ENCODE peak calls at places on chromosome 6, in five cellular contexts. F is GM23338, E is PC-3, J is neural progenitor cell, V is GM23248. C is an unnamed sample.

GRCh38 chr6:164098857-164099534 is 684.5 kb downstream of the QKI start:
- DNase-seq in F (no peak), E (no peak), J (no peak), V (no peak), C (no peak)

GRCh38 chr6:166007349-166008263 is 160.0 kb downstream of the TBXT start:
- DNase-seq in F (no peak), E (no peak), J (peak; percentile 58), V (peak; percentile 78), C (no peak)

GRCh38 chr6:40957616-40958492 is 81.2 kb downstream of the UNC5CL start:
- DNase-seq in F (no peak), E (peak; percentile 88), J (no peak), V (peak; percentile 92), C (no peak)

GRCh38 chr6:133595076-133595868 is 293.6 kb upstream of the TCF21 start:
- DNase-seq in F (no peak), E (peak; percentile 72), J (no peak), V (peak; percentile 28), C (no peak)

GRCh38 chr6:136408205-136408604 is 118.6 kb upstream of the BCLAF1 start:
- DNase-seq in F (no peak), E (peak; percentile 39), J (no peak), V (peak; percentile 75), C (no peak)

GRCh38 chr6:108484016-108484415 is 76.7 kb upstream of the FOXO3 start:
- DNase-seq in F (no peak), E (no peak), J (no peak), V (no peak), C (no peak)

GRCh38 chr6:105952326-105952725 is 133.8 kb upstream of the PRDM1 start:
- DNase-seq in F (peak; percentile 23), E (no peak), J (no peak), V (no peak), C (no peak)

GRCh38 chr6:116793224-116793623 is 27.7 kb upstream of the FAM162B start:
- DNase-seq in F (no peak), E (no peak), J (no peak), V (no peak), C (no peak)

GRCh38 chr6:3259491-3259958 is 778 bp downstream of the PSMG4 start:
- DNase-seq in F (peak; percentile 65), E (peak; percentile 34), J (peak; percentile 51), V (peak; percentile 68), C (peak; percentile 35)

GRCh38 chr6:40349566-40350192 is 237.5 kb downstream of the LRFN2 start:
- DNase-seq in F (no peak), E (no peak), J (no peak), V (no peak), C (no peak)

GRCh38 chr6:139473731-139474130 is 99.3 kb upstream of the CITED2 start:
- DNase-seq in F (no peak), E (no peak), J (no peak), V (peak; percentile 17), C (no peak)

GRCh38 chr6:81788748-81789147 is 36.3 kb upstream of the TENT5A start:
- DNase-seq in F (no peak), E (no peak), J (no peak), V (no peak), C (no peak)

GRCh38 chr6:17115251-17116089 is 13.6 kb downstream of the STMND1 start:
- DNase-seq in F (no peak), E (peak; percentile 88), J (no peak), V (peak; percentile 90), C (no peak)

GRCh38 chr6:14671937-14672336 is 554.4 kb downstream of the CD83 start:
- DNase-seq in F (no peak), E (no peak), J (no peak), V (no peak), C (no peak)

GRCh38 chr6:54142889-54143519 is 31.8 kb downstream of the MLIP start:
- DNase-seq in F (no peak), E (no peak), J (no peak), V (no peak), C (no peak)

GRCh38 chr6:81929828-81930227 is 177.3 kb upstream of the TENT5A start:
- DNase-seq in F (no peak), E (no peak), J (no peak), V (peak; percentile 62), C (no peak)

GRCh38 chr6:144690109-144690508 is 405.0 kb downstream of the UTRN start:
- DNase-seq in F (no peak), E (no peak), J (no peak), V (no peak), C (no peak)

GRCh38 chr6:22913612-22914011 is 344.2 kb downstream of the HDGFL1 start:
- DNase-seq in F (no peak), E (no peak), J (no peak), V (no peak), C (no peak)

GRCh38 chr6:18509871-18510643 is 122.9 kb downstream of the RNF144B start:
- DNase-seq in F (no peak), E (no peak), J (no peak), V (peak; percentile 55), C (no peak)

GRCh38 chr6:135180458-135181332 is at the start of gene MYB:
- DNase-seq in F (peak; percentile 82), E (peak; percentile 75), J (peak; percentile 88), V (peak; percentile 77), C (peak; percentile 87)

GRCh38 chr6:141874930-141875602 is 257.7 kb upstream of the GJE1 start:
- DNase-seq in F (no peak), E (no peak), J (no peak), V (peak; percentile 53), C (no peak)

GRCh38 chr6:54847799-54848597 is 1.4 kb downstream of the FAM83B start:
- DNase-seq in F (peak; percentile 20), E (peak; percentile 94), J (no peak), V (peak; percentile 33), C (no peak)

GRCh38 chr6:34509782-34510181 is 43.9 kb downstream of the PACSIN1 start:
- DNase-seq in F (no peak), E (no peak), J (no peak), V (no peak), C (no peak)

GRCh38 chr6:116580198-116580597 is 8.9 kb downstream of the RWDD1 start:
- DNase-seq in F (no peak), E (no peak), J (no peak), V (peak; percentile 73), C (no peak)

GRCh38 chr6:35736293-35736894 is 438 bp upstream of the ARMC12 start:
- DNase-seq in F (peak; percentile 92), E (peak; percentile 81), J (peak; percentile 79), V (peak; percentile 53), C (peak; percentile 72)

GRCh38 chr6:45480697-45481415 is 103.1 kb upstream of the SUPT3H start:
- DNase-seq in F (no peak), E (no peak), J (no peak), V (peak; percentile 65), C (no peak)

GRCh38 chr6:38671885-38672467 is 31.0 kb downstream of the GLO1 start:
- DNase-seq in F (peak; percentile 82), E (peak; percentile 78), J (peak; percentile 74), V (peak; percentile 79), C (peak; percentile 61)

DNA sequence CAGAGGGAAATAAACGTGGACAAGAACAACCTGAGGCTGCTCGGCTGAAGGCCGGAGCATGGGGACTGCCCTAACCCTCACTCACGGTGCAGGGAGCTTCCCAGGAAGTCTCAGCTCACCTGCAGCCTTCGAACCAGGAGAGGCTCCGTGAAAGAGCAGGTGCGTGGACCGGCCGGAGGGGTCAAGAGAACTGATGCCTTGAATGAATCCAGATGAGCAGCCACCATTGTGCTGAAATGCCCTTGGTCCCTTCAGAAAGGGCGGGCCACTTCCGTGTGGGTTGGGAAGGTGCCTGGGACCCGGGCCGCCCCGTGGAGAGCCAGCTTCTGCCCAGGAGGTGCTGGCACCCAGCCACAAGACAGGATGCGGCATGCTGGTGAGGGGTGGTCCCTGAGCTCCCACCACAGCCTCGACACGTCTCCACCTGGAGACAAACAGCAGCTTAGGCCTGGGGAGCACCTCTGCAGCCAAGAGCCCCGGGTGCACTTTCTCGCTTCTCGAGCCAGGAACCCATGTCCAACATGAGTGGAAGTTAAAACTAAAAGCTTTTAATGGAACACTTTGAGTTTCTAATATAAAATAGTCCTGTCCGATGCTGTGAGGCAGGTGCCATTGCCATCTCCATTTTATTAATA is 83.5 kb downstream of the TTLL2 start:
- DNase-seq in F (no peak), E (no peak), J (no peak), V (no peak), C (no peak)
- H3K4me2 ChIP-seq in F (no peak overlapping the region), E (no peak overlapping the region), J (no peak overlapping the region), V (no peak overlapping the region), C (no peak overlapping the region)

GRCh38 chr6:10416516-10416862 is 1.6 kb upstream of the TFAP2A start:
- DNase-seq in F (no peak), E (no peak), J (no peak), V (no peak), C (no peak)

GRCh38 chr6:10418361-10418861 is 3.5 kb upstream of the TFAP2A start:
- DNase-seq in F (no peak), E (no peak), J (no peak), V (no peak), C (no peak)

GRCh38 chr6:10415593-10416480 is 963 bp upstream of the TFAP2A start:
- DNase-seq in F (no peak), E (peak; percentile 26), J (no peak), V (no peak), C (no peak)

GRCh38 chr6:10417681-10418104 is 2.8 kb upstream of the TFAP2A start:
- DNase-seq in F (peak; percentile 72), E (no peak), J (peak; percentile 58), V (no peak), C (no peak)

DNA sequence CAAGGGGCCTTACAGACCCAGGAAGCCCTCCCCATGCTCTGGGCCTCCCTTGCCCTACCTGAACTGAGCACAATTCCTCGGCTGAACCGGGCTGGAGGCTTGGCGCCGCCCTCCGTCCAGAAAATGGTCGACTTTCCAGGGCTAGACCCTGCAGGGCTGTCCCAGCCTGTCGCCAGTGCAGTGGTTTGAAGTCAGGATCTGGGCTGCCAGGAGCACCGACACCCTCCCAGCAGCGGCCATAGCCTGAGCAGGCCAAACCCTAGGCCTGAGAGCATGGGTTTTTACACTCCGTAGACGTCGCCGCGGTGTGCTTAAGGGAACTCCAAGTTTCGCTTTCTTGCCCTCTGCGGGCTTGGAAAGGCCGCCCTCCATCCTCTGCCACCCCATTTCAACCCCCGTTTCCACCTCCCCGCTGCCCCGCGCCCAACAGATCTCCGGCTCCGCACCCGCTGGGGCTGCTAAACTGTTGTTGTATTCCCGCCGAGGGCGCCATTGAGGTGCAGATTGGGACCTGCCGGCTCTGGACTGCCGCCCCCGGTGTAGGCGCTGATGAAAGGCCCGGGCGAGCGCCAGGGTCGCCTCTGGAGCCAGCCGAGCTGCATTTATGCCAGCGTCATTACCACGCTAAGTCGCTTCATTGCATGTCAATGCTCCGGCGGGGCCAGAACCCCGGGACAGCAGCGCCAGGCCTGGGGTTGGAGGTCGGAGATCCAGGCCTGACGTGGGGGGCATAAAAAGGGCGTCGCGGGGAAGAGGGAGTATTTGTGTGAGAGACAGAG is 2.2 kb upstream of the TFAP2A start:
- DNase-seq in F (peak; percentile 94), E (no peak), J (peak; percentile 75), V (no peak), C (no peak)
- H3K27me3 ChIP-seq in F (peaks cover 98% of the 10 kb centered on the region), E (no peaks in the 10 kb centered on the region), J (peaks cover 100% of the 10 kb centered on the region), V (peaks cover 55% of the 10 kb centered on the region), C (peaks cover 18% of the 10 kb centered on the region)

DNA sequence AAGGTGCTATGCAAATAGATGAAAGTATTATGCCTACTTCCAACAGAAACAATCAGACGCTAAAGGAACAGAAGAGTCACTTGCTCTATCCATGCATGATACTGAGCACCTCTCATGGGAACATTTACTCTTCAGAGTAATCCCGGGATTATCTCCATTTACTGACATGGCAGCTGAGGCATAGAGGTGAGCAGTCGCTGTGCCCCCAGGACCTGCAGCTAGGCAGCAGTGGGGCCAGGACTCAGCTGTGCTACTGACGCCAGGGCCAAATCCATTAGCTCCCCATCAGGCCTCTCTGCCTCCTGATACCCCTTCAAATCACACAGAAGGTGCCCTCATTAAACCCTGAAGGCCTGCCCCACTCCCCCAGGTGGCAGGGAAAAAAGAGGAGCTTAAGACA is 51.9 kb downstream of the TRAM2 start:
- DNase-seq in F (no peak), E (no peak), J (peak; percentile 24), V (no peak), C (no peak)
- TF ChIP-seq EZH2phosphoT487 in F (no peak), E (no peak), J (no peak), V (no peak), C (no peak)

GRCh38 chr6:20058912-20059311 is 153.4 kb downstream of the MBOAT1 start:
- DNase-seq in F (no peak), E (no peak), J (no peak), V (no peak), C (no peak)
- H3K4me2 ChIP-seq in F (no peak overlapping the region), E (no peak overlapping the region), J (no peak overlapping the region), V (no peak overlapping the region), C (no peak overlapping the region)